ENCODE peak calls at places on chromosomes 16 and 17, in four cellular contexts. U, H, A and F are unnamed samples.

GRCh38 chr16:64417711-64418227 is 704.1 kb downstream of the CDH11 start:
- DNase-seq in U (no peak), H (no peak), A (no peak), F (no peak)

GRCh38 chr17:56593741-56594527 is 435 bp downstream of the NOG start:
- DNase-seq in U (no peak), H (no peak), A (peak; percentile 13), F (peak; percentile 56)

GRCh38 chr17:72392056-72393010 is 271.5 kb downstream of the SOX9 start:
- DNase-seq in U (no peak), H (peak; percentile 68), A (no peak), F (no peak)

GRCh38 chr17:64358261-64358788 is 32.3 kb downstream of the PECAM1 start:
- DNase-seq in U (no peak), H (no peak), A (no peak), F (no peak)

GRCh38 chr17:77002103-77003045 is 134.2 kb downstream of the MGAT5B start:
- DNase-seq in U (no peak), H (no peak), A (peak; percentile 100), F (no peak)

GRCh38 chr17:35312346-35312745 is 61.1 kb downstream of the SLFN11 start:
- DNase-seq in U (no peak), H (no peak), A (no peak), F (no peak)

GRCh38 chr17:57875109-57876022 is 25.5 kb upstream of the MRPS23 start:
- DNase-seq in U (peak; percentile 74), H (no peak), A (peak; percentile 93), F (peak; percentile 66)

GRCh38 chr16:57422026-57422944 is 17.7 kb downstream of the CCL17 start:
- DNase-seq in U (peak; percentile 45), H (no peak), A (peak; percentile 77), F (peak; percentile 55)

GRCh38 chr17:7307686-7308624 is 527 bp downstream of the EIF5A start:
- DNase-seq in U (peak; percentile 63), H (no peak), A (no peak), F (no peak)

GRCh38 chr16:56423584-56424403 is 1.6 kb downstream of the AMFR start:
- DNase-seq in U (no peak), H (peak; percentile 21), A (peak; percentile 39), F (no peak)

GRCh38 chr17:6753006-6753445 is 2.8 kb upstream of the XAF1 start:
- DNase-seq in U (no peak), H (no peak), A (peak; percentile 11), F (no peak)

GRCh38 chr17:36529121-36529520 is 5.5 kb downstream of the MYO19 start:
- DNase-seq in U (no peak), H (no peak), A (no peak), F (no peak)

GRCh38 chr17:83015511-83015910 is 63.9 kb upstream of the METRNL start:
- DNase-seq in U (no peak), H (no peak), A (no peak), F (no peak)

GRCh38 chr16:14485811-14486519 is 144.1 kb downstream of the PARN start:
- DNase-seq in U (no peak), H (no peak), A (no peak), F (no peak)

GRCh38 chr16:30609002-30609927 is 924 bp downstream of the ZNF689 start:
- DNase-seq in U (peak; percentile 70), H (no peak), A (no peak), F (peak; percentile 69)

GRCh38 chr16:88003736-88004135 is 52.5 kb downstream of the BANP start:
- DNase-seq in U (no peak), H (no peak), A (no peak), F (no peak)

GRCh38 chr17:76131061-76131691 is 9.9 kb downstream of the FOXJ1 start:
- DNase-seq in U (no peak), H (no peak), A (no peak), F (no peak)

GRCh38 chr16:84656557-84657130 is 8.3 kb downstream of the KLHL36 start:
- DNase-seq in U (no peak), H (no peak), A (no peak), F (no peak)

GRCh38 chr16:88706288-88706964 is at the start of the genes CTU2 and RNF166:
- DNase-seq in U (peak; percentile 97), H (peak; percentile 32), A (peak; percentile 76), F (peak; percentile 99)

GRCh38 chr16:3652373-3653037 is 2.0 kb upstream of the DNASE1 start:
- DNase-seq in U (no peak), H (no peak), A (peak; percentile 47), F (no peak)

GRCh38 chr17:6712058-6712853 is 913 bp downstream of the SLC13A5 start:
- DNase-seq in U (no peak), H (no peak), A (peak; percentile 88), F (no peak)

GRCh38 chr16:79261461-79261860 is 339.1 kb downstream of the MAF start:
- DNase-seq in U (peak; percentile 29), H (no peak), A (peak; percentile 21), F (peak; percentile 58)

GRCh38 chr17:29664743-29665479 is 42.2 kb upstream of the CORO6 start:
- DNase-seq in U (peak; percentile 31), H (no peak), A (no peak), F (no peak)

GRCh38 chr16:20866792-20867191 is 33.4 kb downstream of the DCUN1D3 start:
- DNase-seq in U (no peak), H (no peak), A (no peak), F (no peak)

GRCh38 chr16:30903596-30903995 is 7.2 kb downstream of the CTF1 start:
- DNase-seq in U (peak; percentile 14), H (no peak), A (peak; percentile 38), F (no peak)

GRCh38 chr16:16120382-16121184 is 102.7 kb downstream of the ABCC6 start:
- DNase-seq in U (peak; percentile 79), H (no peak), A (no peak), F (no peak)

GRCh38 chr16:85090873-85091521 is 21.3 kb downstream of the CIBAR2 start:
- DNase-seq in U (no peak), H (no peak), A (no peak), F (no peak)

GRCh38 chr16:31868701-31869167 is 4.9 kb upstream of the ZNF267 start:
- DNase-seq in U (peak; percentile 66), H (no peak), A (peak; percentile 76), F (peak; percentile 57)

GRCh38 chr17:74968361-74968780 is 4.2 kb downstream of the HID1 start:
- DNase-seq in U (no peak), H (no peak), A (no peak), F (no peak)

GRCh38 chr17:13269196-13269595 is 251.4 kb upstream of the ELAC2 start:
- DNase-seq in U (no peak), H (no peak), A (no peak), F (no peak)

GRCh38 chr16:77896357-77896972 is 108.1 kb downstream of the VAT1L start:
- DNase-seq in U (no peak), H (no peak), A (no peak), F (no peak)

GRCh38 chr17:47730681-47731080 is 2.4 kb upstream of the TBX21 start:
- DNase-seq in U (no peak), H (no peak), A (no peak), F (no peak)

GRCh38 chr17:47732399-47733046 is 513 bp upstream of the TBX21 start:
- DNase-seq in U (no peak), H (no peak), A (no peak), F (no peak)

GRCh38 chr17:47733047-47733413 is at the start of gene TBX21:
- DNase-seq in U (peak; percentile 89), H (no peak), A (peak; percentile 73), F (peak; percentile 88)

GRCh38 chr17:47729486-47729885 is 3.5 kb upstream of the TBX21 start:
- DNase-seq in U (no peak), H (no peak), A (no peak), F (no peak)

GRCh38 chr17:47731396-47731795 is 1.6 kb upstream of the TBX21 start:
- DNase-seq in U (no peak), H (no peak), A (no peak), F (no peak)
- TF ChIP-seq FOXK2 in U (no peak), H (no peak), A (no peak), F (no peak)

DNA sequence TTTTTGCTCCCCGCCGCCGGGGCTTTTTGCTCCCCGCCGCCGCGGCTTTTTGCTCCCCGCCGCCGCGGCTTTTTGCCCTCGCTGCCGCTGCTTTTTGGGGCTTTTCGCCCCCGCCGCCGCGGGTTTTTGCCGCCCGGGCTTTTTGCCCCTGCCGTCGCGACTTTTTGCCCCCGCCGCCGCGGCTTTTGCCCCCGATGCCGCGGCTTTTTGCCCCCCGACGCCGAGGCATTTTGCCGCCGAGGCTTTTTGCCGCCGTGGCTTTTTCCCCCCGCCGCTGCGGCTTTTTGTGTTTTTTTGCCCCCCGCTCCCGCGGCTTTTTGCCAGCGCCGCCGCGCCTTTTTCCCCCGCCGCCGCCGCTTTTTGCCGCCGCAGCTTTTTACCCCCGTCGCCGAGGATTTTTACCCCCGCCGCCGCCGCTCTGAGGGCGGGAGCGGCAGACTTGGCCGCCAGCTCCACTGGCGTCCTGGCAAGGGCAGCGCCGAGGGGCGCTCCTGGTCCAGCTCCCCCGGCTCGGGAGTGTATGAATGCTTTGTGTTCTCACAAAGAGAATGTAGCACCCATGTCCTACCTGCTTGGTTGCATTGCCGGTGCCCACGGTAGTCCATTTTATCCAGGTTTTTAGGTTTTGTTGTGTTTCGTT is 151.7 kb downstream of the KCNJ18 start:
- DNase-seq in U (no peak), H (no peak), A (no peak), F (no peak)
- TF ChIP-seq TARDBP in U (no peak), H (no peak), A (no peak), F (no peak)

GRCh38 chr17:28553000-28553505 is 629 bp upstream of the UNC119 start:
- DNase-seq in U (no peak), H (no peak), A (no peak), F (no peak)

GRCh38 chr17:28552201-28552999 is at the start of gene UNC119:
- DNase-seq in U (peak; percentile 97), H (no peak), A (peak; percentile 38), F (peak; percentile 86)

GRCh38 chr17:28551421-28552186 is 820 bp downstream of the UNC119 start:
- DNase-seq in U (no peak), H (no peak), A (no peak), F (peak; percentile 14)

GRCh38 chr17:28555022-28555421 is 2.6 kb upstream of the UNC119 start:
- DNase-seq in U (no peak), H (no peak), A (no peak), F (no peak)

DNA sequence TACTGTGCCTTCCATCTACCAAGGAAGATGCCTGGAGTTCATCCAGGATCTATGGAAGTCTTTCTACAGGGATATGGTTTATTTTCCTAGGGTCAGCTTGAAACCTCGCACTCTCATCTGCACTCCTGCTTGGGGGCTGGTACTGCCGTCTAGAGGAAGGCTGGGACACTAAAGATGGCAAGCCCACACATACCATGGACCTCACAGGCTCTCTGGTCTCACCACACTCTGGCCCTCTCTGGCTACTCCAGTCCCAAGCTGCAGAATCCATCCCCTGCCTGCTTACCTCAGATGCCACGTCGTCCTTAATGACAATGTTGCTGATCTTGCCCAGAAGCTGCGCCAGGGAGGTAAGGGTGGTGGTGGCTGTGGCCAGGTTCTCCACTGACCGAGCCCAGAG is 2.1 kb upstream of the UNC119 start:
- DNase-seq in U (no peak), H (no peak), A (no peak), F (no peak)
- TF ChIP-seq FOXK2 in U (no peak), H (no peak), A (no peak), F (no peak)

GRCh38 chr17:1646199-1646875 is 805 bp upstream of the SCARF1 start:
- DNase-seq in U (no peak), H (no peak), A (no peak), F (no peak)

GRCh38 chr17:1644493-1645206 is 882 bp downstream of the SCARF1 start:
- DNase-seq in U (no peak), H (peak; percentile 61), A (no peak), F (no peak)

GRCh38 chr17:1643999-1644492 is 1.5 kb downstream of the SCARF1 start:
- DNase-seq in U (no peak), H (no peak), A (no peak), F (no peak)

GRCh38 chr17:1643293-1643998 is 2.1 kb downstream of the SCARF1 start:
- DNase-seq in U (no peak), H (no peak), A (no peak), F (peak; percentile 73)

GRCh38 chr17:1645207-1646171 is at the start of gene SCARF1:
- DNase-seq in U (no peak), H (no peak), A (no peak), F (no peak)
- TF ChIP-seq TARDBP in U (no peak), H (no peak), A (no peak), F (no peak)